ENCODE peak calls at places on chromosomes 12 and 14, in four cellular contexts. One of them, this sample, is unnamed. For H3K4me1, the result is how much of the 10 kb centered on the place peaks cover.

GRCh38 chr12:72869025-72869424 is 596.9 kb downstream of the TRHDE start:
- DNase-seq in aorta: no peak
- DNase-seq in GM23248: no peak
- DNase-seq in prostate gland: no peak
- DNase-seq in this sample: no peak

GRCh38 chr12:108567974-108568652 is 5.7 kb downstream of the ISCU start:
- DNase-seq in aorta: no peak
- DNase-seq in GM23248: no peak
- DNase-seq in prostate gland: no peak
- DNase-seq in this sample: peak

GRCh38 chr12:12397184-12397583 is 40.3 kb downstream of the BORCS5 start:
- DNase-seq in aorta: no peak
- DNase-seq in GM23248: no peak
- DNase-seq in prostate gland: no peak
- DNase-seq in this sample: no peak

GRCh38 chr12:53543539-53543938 is 36.3 kb upstream of the NPFF start:
- DNase-seq in aorta: peak
- DNase-seq in GM23248: peak
- DNase-seq in prostate gland: peak
- DNase-seq in this sample: peak

GRCh38 chr12:99131761-99132199 is 486.7 kb downstream of the APAF1 start:
- DNase-seq in aorta: peak
- DNase-seq in GM23248: peak
- DNase-seq in prostate gland: no peak
- DNase-seq in this sample: peak

GRCh38 chr12:18634382-18634781 is 103.4 kb downstream of the PLCZ1 start:
- DNase-seq in aorta: no peak
- DNase-seq in GM23248: no peak
- DNase-seq in prostate gland: no peak
- DNase-seq in this sample: no peak

GRCh38 chr12:45781080-45781479 is 51.6 kb downstream of the ARID2 start:
- DNase-seq in aorta: no peak
- DNase-seq in GM23248: no peak
- DNase-seq in prostate gland: no peak
- DNase-seq in this sample: no peak

GRCh38 chr12:119412811-119413794 is 78.6 kb downstream of the CCDC60 start:
- DNase-seq in aorta: peak
- DNase-seq in GM23248: peak
- DNase-seq in prostate gland: peak
- DNase-seq in this sample: peak

GRCh38 chr12:24719293-24719721 is 229.6 kb downstream of the BCAT1 start:
- DNase-seq in aorta: no peak
- DNase-seq in GM23248: peak
- DNase-seq in prostate gland: no peak
- DNase-seq in this sample: peak

GRCh38 chr12:45214739-45215418 is 1.0 kb upstream of the ANO6 start:
- DNase-seq in aorta: no peak
- DNase-seq in GM23248: peak
- DNase-seq in prostate gland: no peak
- DNase-seq in this sample: peak

GRCh38 chr12:56244494-56244893 is 13.7 kb downstream of the ANKRD52 start:
- DNase-seq in aorta: no peak
- DNase-seq in GM23248: no peak
- DNase-seq in prostate gland: no peak
- DNase-seq in this sample: no peak

GRCh38 chr12:55060470-55060869 is 40.7 kb downstream of the NEUROD4 start:
- DNase-seq in aorta: no peak
- DNase-seq in GM23248: no peak
- DNase-seq in prostate gland: no peak
- DNase-seq in this sample: no peak

GRCh38 chr12:8709124-8709830 is 11.5 kb downstream of the RIMKLB start:
- DNase-seq in aorta: no peak
- DNase-seq in GM23248: peak
- DNase-seq in prostate gland: no peak
- DNase-seq in this sample: peak

GRCh38 chr12:63994704-63995103 is 150.2 kb downstream of the SRGAP1 start:
- DNase-seq in aorta: no peak
- DNase-seq in GM23248: peak
- DNase-seq in prostate gland: no peak
- DNase-seq in this sample: peak

GRCh38 chr12:120928864-120929652 is 24.9 kb upstream of the SPPL3 start:
- DNase-seq in aorta: no peak
- DNase-seq in GM23248: no peak
- DNase-seq in prostate gland: peak
- DNase-seq in this sample: no peak

GRCh38 chr14:105857816-105858675 is 331.7 kb downstream of the TMEM121 start:
- DNase-seq in aorta: peak
- DNase-seq in GM23248: no peak
- DNase-seq in prostate gland: no peak
- DNase-seq in this sample: no peak

GRCh38 chr12:111182391-111182790 is 186.5 kb downstream of the PHETA1 start:
- DNase-seq in aorta: no peak
- DNase-seq in GM23248: no peak
- DNase-seq in prostate gland: no peak
- DNase-seq in this sample: no peak

GRCh38 chr12:104137175-104137901 is 672 bp downstream of the NFYB start:
- DNase-seq in aorta: peak
- DNase-seq in GM23248: peak
- DNase-seq in prostate gland: peak
- DNase-seq in this sample: peak

GRCh38 chr14:43438056-43438455 is 1069.0 kb downstream of the FSCB start:
- DNase-seq in aorta: no peak
- DNase-seq in GM23248: no peak
- DNase-seq in prostate gland: no peak
- DNase-seq in this sample: no peak

GRCh38 chr12:24903305-24904088 is 45.4 kb downstream of the BCAT1 start:
- DNase-seq in aorta: no peak
- DNase-seq in GM23248: peak
- DNase-seq in prostate gland: no peak
- DNase-seq in this sample: peak

GRCh38 chr12:91753649-91754048 is 392.0 kb downstream of the BTG1 start:
- DNase-seq in aorta: no peak
- DNase-seq in GM23248: no peak
- DNase-seq in prostate gland: no peak
- DNase-seq in this sample: no peak

GRCh38 chr14:69773571-69774276 is 6.8 kb downstream of the SRSF5 start:
- DNase-seq in aorta: no peak
- DNase-seq in GM23248: no peak
- DNase-seq in prostate gland: no peak
- DNase-seq in this sample: no peak

DNA sequence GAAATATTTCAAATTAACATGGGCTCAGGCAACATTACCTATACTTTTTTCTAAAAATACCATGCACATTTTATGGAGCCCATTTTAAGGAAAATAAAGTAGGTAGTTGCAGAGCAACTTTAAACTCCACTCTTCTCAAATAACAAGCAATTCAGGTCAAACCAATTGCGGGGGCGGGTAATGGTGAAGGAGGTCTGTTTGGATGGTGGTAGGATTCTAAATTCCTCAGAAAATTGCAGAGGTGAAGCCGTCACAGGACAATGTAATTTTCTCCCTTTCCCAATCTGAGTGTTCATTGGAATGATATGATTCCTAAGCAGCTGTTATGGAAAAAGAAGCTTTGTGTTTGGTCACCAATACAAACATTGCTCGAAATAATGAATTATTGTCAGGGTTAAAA is 11.6 kb downstream of the PKP2 start:
- DNase-seq in aorta: no peak
- DNase-seq in GM23248: no peak
- DNase-seq in prostate gland: no peak
- DNase-seq in this sample: no peak
- H3K4me1 ChIP-seq in aorta: under half
- H3K4me1 ChIP-seq in GM23248: under half
- H3K4me1 ChIP-seq in prostate gland: under half
- H3K4me1 ChIP-seq in this sample: under half

GRCh38 chr12:68627673-68628319 is 17.1 kb downstream of the RAP1B start:
- DNase-seq in aorta: no peak
- DNase-seq in GM23248: no peak
- DNase-seq in prostate gland: no peak
- DNase-seq in this sample: no peak
- H3K4me1 ChIP-seq in aorta: under half
- H3K4me1 ChIP-seq in GM23248: under half
- H3K4me1 ChIP-seq in prostate gland: under half
- H3K4me1 ChIP-seq in this sample: under half

DNA sequence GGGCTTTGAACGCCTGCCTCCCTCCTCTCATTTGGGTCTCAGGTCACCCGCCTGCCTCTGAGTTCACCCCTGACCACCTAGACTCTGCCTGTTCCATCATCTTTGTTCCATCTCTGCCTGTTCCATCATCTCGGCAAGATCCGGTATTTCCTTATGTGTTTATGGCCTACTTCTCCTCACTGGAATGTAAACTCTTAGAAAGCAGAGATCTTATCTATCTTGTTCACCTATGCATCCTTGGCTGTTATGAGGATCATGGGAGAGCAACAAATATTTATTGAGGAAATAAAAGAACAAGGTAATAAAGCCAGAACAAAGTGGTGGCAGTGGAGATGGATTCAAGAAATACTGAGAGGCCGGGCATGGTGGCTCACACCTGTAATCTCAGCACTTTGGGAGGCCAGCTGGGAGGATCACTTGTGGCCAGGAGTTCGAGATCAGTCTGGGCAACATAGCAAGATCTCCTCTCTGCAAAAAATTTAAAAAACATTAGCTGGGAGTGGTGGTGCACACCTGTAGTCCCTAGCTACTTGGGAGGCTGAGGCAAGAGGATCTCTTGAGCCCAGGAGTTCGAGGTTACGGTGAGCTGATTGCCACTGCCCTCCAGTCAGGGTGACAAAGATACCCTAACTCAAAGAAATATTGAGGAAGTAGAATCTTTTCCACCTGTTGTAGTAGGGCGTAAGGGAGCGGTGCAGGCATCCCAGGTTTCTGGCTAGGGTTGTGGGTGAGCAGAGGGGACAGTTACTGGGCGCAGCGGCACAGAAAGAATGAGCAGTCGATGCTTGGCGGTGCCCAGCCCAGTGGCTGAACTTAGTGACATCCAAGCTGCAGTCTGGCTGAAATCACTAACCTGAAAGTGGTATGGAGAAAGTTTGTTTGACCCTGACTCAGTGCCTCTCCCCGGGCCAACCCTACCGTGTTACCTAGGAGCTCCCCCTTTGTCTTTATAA is 1.7 kb upstream of the KLC1 start:
- DNase-seq in aorta: no peak
- DNase-seq in GM23248: no peak
- DNase-seq in prostate gland: peak
- DNase-seq in this sample: no peak
- H3K4me1 ChIP-seq in aorta: under half
- H3K4me1 ChIP-seq in GM23248: under half
- H3K4me1 ChIP-seq in prostate gland: under half
- H3K4me1 ChIP-seq in this sample: under half

DNA sequence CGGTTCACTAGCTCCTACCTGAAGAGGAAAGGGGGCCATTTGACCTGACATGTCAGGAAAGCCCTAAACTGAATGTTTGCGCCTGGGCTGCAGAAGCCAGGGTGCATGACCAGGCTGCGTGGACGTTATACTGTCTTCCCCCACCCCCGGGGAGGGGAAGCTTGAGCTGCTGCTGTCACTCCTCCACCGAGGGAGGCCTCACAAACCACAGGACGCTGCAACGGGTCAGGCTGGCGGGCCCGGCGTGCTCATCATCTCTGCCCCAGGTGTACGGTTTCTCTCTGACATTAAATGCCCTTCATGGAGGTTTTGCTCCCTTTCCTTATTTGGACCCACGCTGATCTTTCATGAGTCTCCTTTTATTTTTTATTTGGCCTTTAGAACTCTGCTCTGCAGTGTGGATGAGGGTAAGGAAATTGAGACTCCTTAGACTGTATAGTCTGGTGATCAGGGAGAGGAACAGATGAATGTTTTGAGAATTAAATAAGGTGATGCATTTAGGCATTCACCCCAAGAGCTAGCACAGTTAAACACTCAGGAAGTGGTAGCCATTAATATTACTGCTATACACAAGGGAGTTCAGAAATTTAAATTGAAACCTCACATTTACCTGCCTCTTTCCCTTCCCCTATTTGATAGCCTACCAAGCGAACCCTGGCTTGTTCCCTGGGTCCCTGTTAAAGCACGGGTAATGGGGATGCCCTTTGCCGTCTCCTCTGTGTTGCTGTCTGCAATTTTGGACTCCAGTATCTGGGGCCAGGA is 18.1 kb downstream of the WNT5B start:
- DNase-seq in aorta: no peak
- DNase-seq in GM23248: no peak
- DNase-seq in prostate gland: no peak
- DNase-seq in this sample: no peak
- H3K4me1 ChIP-seq in aorta: under half
- H3K4me1 ChIP-seq in GM23248: under half
- H3K4me1 ChIP-seq in prostate gland: under half
- H3K4me1 ChIP-seq in this sample: under half

GRCh38 chr14:52079239-52079956 is 10.5 kb upstream of the NID2 start:
- DNase-seq in aorta: no peak
- DNase-seq in GM23248: peak
- DNase-seq in prostate gland: no peak
- DNase-seq in this sample: peak
- H3K4me1 ChIP-seq in aorta: under half
- H3K4me1 ChIP-seq in GM23248: half or more
- H3K4me1 ChIP-seq in prostate gland: under half
- H3K4me1 ChIP-seq in this sample: under half

GRCh38 chr12:32257695-32258496 is 141.5 kb upstream of the FGD4 start:
- DNase-seq in aorta: no peak
- DNase-seq in GM23248: no peak
- DNase-seq in prostate gland: no peak
- DNase-seq in this sample: no peak

GRCh38 chr12:32252199-32253073 is 145.8 kb downstream of the BICD1 start:
- DNase-seq in aorta: no peak
- DNase-seq in GM23248: no peak
- DNase-seq in prostate gland: no peak
- DNase-seq in this sample: no peak

GRCh38 chr12:32249701-32250270 is 143.1 kb downstream of the BICD1 start:
- DNase-seq in aorta: no peak
- DNase-seq in GM23248: no peak
- DNase-seq in prostate gland: no peak
- DNase-seq in this sample: no peak

GRCh38 chr12:32253154-32253795 is 146.1 kb upstream of the FGD4 start:
- DNase-seq in aorta: no peak
- DNase-seq in GM23248: peak
- DNase-seq in prostate gland: no peak
- DNase-seq in this sample: no peak

GRCh38 chr12:32254260-32254659 is 145.1 kb upstream of the FGD4 start:
- DNase-seq in aorta: no peak
- DNase-seq in GM23248: no peak
- DNase-seq in prostate gland: no peak
- DNase-seq in this sample: no peak
- H3K4me1 ChIP-seq in aorta: under half
- H3K4me1 ChIP-seq in GM23248: under half
- H3K4me1 ChIP-seq in prostate gland: under half
- H3K4me1 ChIP-seq in this sample: under half

GRCh38 chr12:123928274-123928865 is 44.3 kb downstream of the CCDC92 start:
- DNase-seq in aorta: no peak
- DNase-seq in GM23248: no peak
- DNase-seq in prostate gland: no peak
- DNase-seq in this sample: no peak
- H3K4me1 ChIP-seq in aorta: under half
- H3K4me1 ChIP-seq in GM23248: under half
- H3K4me1 ChIP-seq in prostate gland: under half
- H3K4me1 ChIP-seq in this sample: under half

GRCh38 chr12:93135286-93136239 is 206.5 kb upstream of the EEA1 start:
- DNase-seq in aorta: no peak
- DNase-seq in GM23248: peak
- DNase-seq in prostate gland: peak
- DNase-seq in this sample: peak
- H3K4me1 ChIP-seq in aorta: under half
- H3K4me1 ChIP-seq in GM23248: under half
- H3K4me1 ChIP-seq in prostate gland: under half
- H3K4me1 ChIP-seq in this sample: under half

This sample was measured in fibroblast of lung.